ENCODE peak calls at places on chromosome 5, in ten cellular contexts. S is WERI-Rb-1, Z is GM20000, V is GM13977, P is fibroblast of mammary gland, K is omental fat pad, Y is heart right ventricle, D is H9, Q is neural crest cell, O is prostate gland. J is an unnamed sample.

GRCh38 chr5:91491229-91491628 is 108.1 kb upstream of the ARRDC3 start:
- DNase-seq in S (no peak), Z (no peak), V (no peak), P (no peak), K (no peak), Y (no peak), D (no peak), Q (no peak), O (no peak), J (no peak)

GRCh38 chr5:61617995-61618525 is 286.0 kb downstream of the ZSWIM6 start:
- DNase-seq in S (no peak), Z (no peak), V (no peak), P (no peak), K (no peak), Y (no peak), D (no peak), Q (no peak), O (no peak), J (no peak)

GRCh38 chr5:168125445-168126199 is 165.8 kb upstream of the WWC1 start:
- DNase-seq in S (no peak), Z (no peak), V (no peak), P (no peak), K (no peak), Y (no peak), D (no peak), Q (no peak), O (no peak), J (no peak)

GRCh38 chr5:42951169-42951846 is 88.8 kb downstream of the ANXA2R start:
- DNase-seq in S (no peak), Z (peak; percentile 78), V (peak; percentile 84), P (peak; percentile 44), K (no peak), Y (peak; percentile 50), D (no peak), Q (no peak), O (peak; percentile 37), J (no peak)

GRCh38 chr5:99911971-99912370 is 623.2 kb upstream of the FAM174A start:
- DNase-seq in S (no peak), Z (no peak), V (no peak), P (no peak), K (no peak), Y (no peak), D (no peak), Q (no peak), O (no peak), J (no peak)

GRCh38 chr5:55568629-55569512 is 34.1 kb upstream of the PLPP1 start:
- DNase-seq in S (no peak), Z (no peak), V (no peak), P (peak; percentile 90), K (no peak), Y (no peak), D (no peak), Q (no peak), O (no peak), J (no peak)

GRCh38 chr5:172770374-172770674 is 671 bp downstream of the DUSP1 start:
- DNase-seq in S (no peak), Z (no peak), V (no peak), P (no peak), K (no peak), Y (no peak), D (no peak), Q (no peak), O (no peak), J (peak; percentile 22)

GRCh38 chr5:56465757-56466127 is 232.6 kb upstream of the ANKRD55 start:
- DNase-seq in S (no peak), Z (no peak), V (no peak), P (no peak), K (no peak), Y (no peak), D (no peak), Q (no peak), O (no peak), J (no peak)

GRCh38 chr5:90932052-90932699 is 373.6 kb downstream of the ADGRV1 start:
- DNase-seq in S (peak; percentile 29), Z (peak; percentile 71), V (peak; percentile 70), P (peak; percentile 69), K (no peak), Y (peak; percentile 63), D (peak; percentile 51), Q (peak; percentile 42), O (peak; percentile 65), J (peak; percentile 54)

GRCh38 chr5:31196309-31196708 is 2.8 kb downstream of the CDH6 start:
- DNase-seq in S (no peak), Z (no peak), V (no peak), P (no peak), K (no peak), Y (no peak), D (no peak), Q (no peak), O (no peak), J (no peak)

GRCh38 chr5:60598424-60598823 is 101.5 kb downstream of the DEPDC1B start:
- DNase-seq in S (no peak), Z (peak; percentile 9), V (no peak), P (no peak), K (no peak), Y (no peak), D (no peak), Q (no peak), O (no peak), J (no peak)

DNA sequence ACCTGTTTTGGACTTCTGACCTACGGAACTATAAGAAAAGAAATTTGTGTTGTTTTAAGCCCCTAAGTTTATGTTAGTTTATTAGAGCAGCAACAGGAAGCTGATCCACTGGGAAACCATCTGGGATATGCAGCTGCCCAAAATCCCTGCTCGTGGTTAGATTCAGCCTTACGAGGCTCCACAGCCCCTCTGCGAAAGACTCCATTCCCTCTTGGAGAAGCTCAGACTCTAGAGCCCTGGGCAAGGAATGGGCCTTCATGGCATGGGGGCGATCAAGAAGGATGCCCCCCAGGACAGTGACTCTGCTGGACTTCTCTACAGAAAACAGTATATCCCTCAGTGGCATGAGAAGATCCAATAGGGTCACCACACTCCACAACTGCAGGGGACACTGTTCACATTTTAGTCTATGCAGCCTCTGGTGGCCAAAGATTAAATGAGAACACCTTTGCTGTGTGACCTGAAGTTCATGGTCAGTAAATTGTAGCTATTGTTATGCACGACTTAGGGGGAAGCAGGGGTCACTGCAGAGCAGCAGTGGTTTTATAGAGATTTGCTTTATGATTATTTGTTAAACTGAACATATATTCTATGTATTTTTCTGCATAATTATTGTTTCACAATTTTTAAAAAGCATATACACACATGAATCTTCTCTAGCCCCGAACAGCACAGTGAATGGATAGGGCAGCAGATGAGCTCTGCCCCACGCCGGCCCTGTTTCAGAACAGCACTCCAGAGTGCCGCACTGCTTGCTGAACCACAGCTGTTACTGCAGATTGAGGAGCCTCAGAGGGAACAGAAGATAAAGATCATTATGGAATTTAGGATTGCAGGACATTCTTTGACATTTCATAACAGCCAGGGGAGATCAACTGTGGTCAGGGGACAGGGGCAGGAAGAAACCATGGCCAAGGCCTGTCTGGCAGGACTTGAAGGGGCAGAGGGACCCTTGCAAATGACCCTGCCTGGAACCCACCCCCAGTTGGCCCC is 20.9 kb downstream of the IRF1 start:
- DNase-seq in S (no peak), Z (no peak), V (no peak), P (no peak), K (no peak), Y (no peak), D (no peak), Q (no peak), O (no peak), J (no peak)
- TF ChIP-seq CTCF in S (peak; percentile 7), Z (no peak), V (peak; percentile 5), P (no peak), K (no peak), Y (no peak), D (no peak), Q (no peak), O (no peak), J (no peak)

DNA sequence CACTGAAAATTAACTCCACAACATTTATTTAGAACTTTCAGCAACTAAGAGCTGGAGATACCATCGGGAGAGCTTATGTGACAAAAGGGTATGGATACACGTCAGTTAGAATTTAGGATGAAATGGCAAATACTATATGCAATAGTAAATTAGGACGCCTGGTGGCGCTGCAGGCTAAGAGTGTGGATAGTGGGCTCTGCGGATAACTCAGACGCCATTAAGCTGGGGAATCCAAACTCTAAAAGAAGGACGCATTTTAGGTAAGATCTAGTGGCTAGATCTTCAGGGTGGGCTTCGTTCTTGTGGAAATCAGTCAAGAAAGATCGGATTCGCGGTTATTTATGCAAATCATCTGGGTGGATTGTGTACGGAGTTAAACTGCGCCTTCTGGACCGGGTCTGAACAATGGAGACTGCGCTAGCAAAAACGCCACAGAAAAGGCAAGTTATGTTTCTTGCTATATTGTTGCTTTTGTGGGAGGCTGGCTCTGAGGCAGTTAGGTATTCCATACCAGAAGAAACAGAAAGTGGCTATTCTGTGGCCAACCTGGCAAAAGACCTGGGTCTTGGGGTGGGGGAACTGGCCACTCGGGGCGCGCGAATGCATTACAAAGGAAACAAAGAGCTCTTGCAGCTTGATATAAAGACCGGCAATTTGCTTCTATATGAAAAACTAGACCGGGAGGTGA is at the start of gene PCDHB5:
- DNase-seq in S (peak; percentile 38), Z (no peak), V (no peak), P (peak; percentile 9), K (no peak), Y (peak; percentile 31), D (peak; percentile 68), Q (no peak), O (no peak), J (peak; percentile 39)
- TF ChIP-seq CTCF in S (peak; percentile 63), Z (peak; percentile 5), V (peak; percentile 11), P (peak; percentile 40), K (no peak), Y (peak; percentile 43), D (peak; percentile 81), Q (peak; percentile 71), O (no peak), J (peak; percentile 43)

DNA sequence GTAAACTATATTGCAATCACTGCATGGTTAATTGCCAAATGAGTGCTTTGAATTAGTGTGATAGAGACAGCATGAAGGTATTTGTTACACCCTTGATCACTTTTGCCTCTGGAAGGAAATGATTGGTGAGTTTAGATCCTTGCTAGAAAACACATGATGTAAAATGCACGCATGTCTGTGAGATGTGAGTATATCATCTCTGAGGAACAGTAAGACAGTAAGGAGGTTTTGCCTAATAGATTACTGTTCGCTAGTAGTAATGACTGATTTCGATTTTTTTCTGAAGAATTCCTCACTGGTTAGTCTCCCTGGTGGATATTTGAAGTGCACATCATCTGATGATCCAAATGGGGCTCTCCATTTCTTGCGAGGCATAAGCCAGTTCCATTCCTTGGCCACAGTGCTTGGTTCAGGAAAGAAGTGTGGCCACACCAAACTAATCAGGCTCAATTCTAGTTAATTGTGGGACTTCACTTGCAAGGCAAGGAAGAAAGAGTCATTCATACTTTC is 156.4 kb upstream of the ADRA1B start:
- DNase-seq in S (no peak), Z (no peak), V (no peak), P (no peak), K (no peak), Y (no peak), D (no peak), Q (no peak), O (no peak), J (no peak)
- TF ChIP-seq CTCF in S (no peak), Z (no peak), V (no peak), P (no peak), K (no peak), Y (no peak), D (no peak), Q (no peak), O (no peak), J (no peak)

GRCh38 chr5:94248175-94248875 is 370.1 kb downstream of the KIAA0825 start:
- DNase-seq in S (no peak), Z (no peak), V (no peak), P (no peak), K (no peak), Y (no peak), D (no peak), Q (no peak), O (no peak), J (no peak)

GRCh38 chr5:94249430-94249829 is 369.0 kb downstream of the KIAA0825 start:
- DNase-seq in S (no peak), Z (no peak), V (no peak), P (no peak), K (no peak), Y (no peak), D (no peak), Q (no peak), O (no peak), J (no peak)

GRCh38 chr5:94254214-94254613 is 364.2 kb downstream of the KIAA0825 start:
- DNase-seq in S (no peak), Z (no peak), V (no peak), P (no peak), K (no peak), Y (no peak), D (no peak), Q (no peak), O (no peak), J (no peak)
- TF ChIP-seq CTCF in S (no peak), Z (no peak), V (no peak), P (no peak), K (no peak), Y (no peak), D (no peak), Q (no peak), O (no peak), J (no peak)